ENCODE peak calls at places on chromosomes 13 and 19, in five cellular contexts. M, L, W, U and E are unnamed samples.

GRCh38 chr13:98438246-98439135 is 138.4 kb downstream of the STK24 start:
- DNase-seq in L (no peak), W (no peak), M (no peak), U (no peak), E (no peak)

GRCh38 chr19:12722566-12723382 is 958 bp downstream of the TNPO2 start:
- DNase-seq in M (peak), W (peak), L (peak), U (peak), E (peak)

GRCh38 chr13:24618219-24618955 is 61.8 kb upstream of the ATP12A start:
- DNase-seq in L (no peak), W (peak), M (no peak), U (no peak), E (no peak)

GRCh38 chr13:27712421-27712820 is 79.9 kb upstream of the GSX1 start:
- DNase-seq in U (peak), M (no peak), L (no peak), W (no peak), E (no peak)

GRCh38 chr13:80513196-80513595 is 172.3 kb upstream of the SPRY2 start:
- DNase-seq in L (no peak), M (no peak), W (no peak), U (no peak), E (no peak)

GRCh38 chr19:39708594-39708993 is 4.3 kb downstream of the LGALS14 start:
- DNase-seq in W (no peak), M (no peak), L (no peak), U (no peak), E (no peak)

GRCh38 chr13:90197722-90198121 is 1149.8 kb upstream of the MIR17HG start:
- DNase-seq in M (no peak), U (no peak), W (no peak), L (no peak), E (no peak)

GRCh38 chr19:17719730-17720486 is 628 bp downstream of the MAP1S start:
- DNase-seq in W (no peak), M (no peak), U (no peak), L (peak), E (peak)

GRCh38 chr19:18700501-18701249 is 17.2 kb downstream of the CRTC1 start:
- DNase-seq in M (peak), W (peak), U (no peak), L (peak), E (peak)

GRCh38 chr19:6803036-6803404 is 30.5 kb downstream of the VAV1 start:
- DNase-seq in W (no peak), U (no peak), M (no peak), L (no peak), E (peak)

GRCh38 chr19:14459703-14460102 is 15.5 kb downstream of the PTGER1 start:
- DNase-seq in L (no peak), W (no peak), U (no peak), M (no peak), E (no peak)

GRCh38 chr13:73693215-73693614 is 441.0 kb downstream of the KLF12 start:
- DNase-seq in W (no peak), U (no peak), L (no peak), M (no peak), E (no peak)

GRCh38 chr19:10538204-10538603 is 5.5 kb upstream of the ATG4D start:
- DNase-seq in L (no peak), U (no peak), M (no peak), W (no peak), E (no peak)

GRCh38 chr19:56355517-56355916 is 37.8 kb downstream of the ZNF582 start:
- DNase-seq in M (no peak), L (no peak), W (no peak), U (peak), E (no peak)

GRCh38 chr19:46009530-46010510 is 13.0 kb downstream of the PGLYRP1 start:
- DNase-seq in U (peak), M (peak), W (no peak), L (peak), E (peak)

GRCh38 chr19:46000497-46001246 is 5.4 kb downstream of the CCDC61 start:
- DNase-seq in M (peak), W (no peak), L (peak), U (no peak), E (peak)

GRCh38 chr19:46002678-46003275 is 7.5 kb downstream of the CCDC61 start:
- DNase-seq in L (no peak), U (no peak), W (no peak), M (no peak), E (no peak)

GRCh38 chr19:46006411-46006810 is 11.1 kb downstream of the CCDC61 start:
- DNase-seq in L (no peak), U (no peak), W (no peak), M (no peak), E (no peak)
- TF ChIP-seq CREB1 in L (no peak), U (no peak), W (no peak), M (no peak), E (no peak)

DNA sequence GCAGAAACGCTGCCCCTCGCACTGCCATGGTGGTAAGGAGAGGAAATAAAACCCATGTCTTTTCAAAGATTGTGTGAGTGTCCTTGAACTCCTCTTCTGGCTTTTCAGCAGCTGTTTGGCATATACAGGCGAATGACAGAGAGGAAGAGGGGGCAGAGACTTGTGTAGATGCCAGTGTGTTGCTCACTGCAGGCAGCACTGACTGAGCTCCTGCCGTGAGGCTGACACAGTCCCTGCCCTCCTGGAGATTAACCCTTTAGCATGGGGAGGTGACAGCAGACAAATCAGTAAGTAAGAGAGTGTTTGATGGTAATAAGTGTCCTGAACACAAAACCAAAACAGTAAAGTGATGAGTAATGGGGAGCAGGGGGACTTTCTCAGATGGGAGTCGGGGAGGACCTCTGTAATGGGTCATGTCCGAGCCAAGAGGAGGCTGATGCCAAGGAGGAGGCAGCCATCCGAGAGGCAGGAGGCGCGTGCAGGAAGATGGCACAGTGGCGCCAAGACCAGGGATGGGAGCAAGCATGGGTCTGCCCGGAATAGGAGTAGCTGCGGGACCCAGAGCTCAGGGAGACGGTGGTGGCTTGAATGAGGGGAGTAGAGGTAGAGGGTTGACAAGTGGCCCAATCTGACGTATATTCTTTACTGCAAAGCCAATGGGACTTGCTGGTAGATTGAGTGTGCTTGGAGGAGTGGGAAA is 182.2 kb downstream of the FOXO1 start:
- DNase-seq in M (no peak), L (no peak), U (no peak), W (no peak), E (no peak)
- H3K4me3 ChIP-seq in M (no peak), L (no peak), U (no peak), W (no peak), E (no peak)

GRCh38 chr13:51935326-51936171 is 73.8 kb downstream of the CCDC70 start:
- DNase-seq in W (no peak), L (peak), M (peak), U (no peak), E (peak)
- TF ChIP-seq CREB1 in W (no peak), L (no peak), M (no peak), U (no peak), E (no peak)

GRCh38 chr19:30449673-30450072 is 77.5 kb downstream of the ZNF536 start:
- DNase-seq in W (no peak), L (no peak), M (no peak), U (no peak), E (peak)

GRCh38 chr19:30449191-30449590 is 77.0 kb downstream of the ZNF536 start:
- DNase-seq in L (no peak), M (no peak), U (no peak), W (no peak), E (no peak)

GRCh38 chr19:30448386-30449130 is 76.4 kb downstream of the ZNF536 start:
- DNase-seq in L (no peak), M (no peak), U (no peak), W (no peak), E (no peak)

GRCh38 chr19:30450945-30451344 is 78.8 kb downstream of the ZNF536 start:
- DNase-seq in L (no peak), W (no peak), M (no peak), U (no peak), E (no peak)

GRCh38 chr19:30450101-30450500 is 77.9 kb downstream of the ZNF536 start:
- DNase-seq in U (no peak), L (no peak), W (no peak), M (no peak), E (peak)
- H3K4me3 ChIP-seq in U (no peak), L (no peak), W (no peak), M (peak), E (peak)

GRCh38 chr13:20197361-20197834 is 4.7 kb upstream of the GJB2 start:
- DNase-seq in L (peak), U (peak), M (no peak), W (no peak), E (peak)
- TF ChIP-seq CREB1 in L (no peak), U (no peak), M (no peak), W (no peak), E (no peak)

GRCh38 chr13:50078512-50079277 is 63.5 kb downstream of the KCNRG start:
- DNase-seq in M (no peak), L (no peak), U (no peak), W (no peak), E (no peak)
- H3K4me3 ChIP-seq in M (peak), L (peak), U (peak), W (peak), E (peak)

DNA sequence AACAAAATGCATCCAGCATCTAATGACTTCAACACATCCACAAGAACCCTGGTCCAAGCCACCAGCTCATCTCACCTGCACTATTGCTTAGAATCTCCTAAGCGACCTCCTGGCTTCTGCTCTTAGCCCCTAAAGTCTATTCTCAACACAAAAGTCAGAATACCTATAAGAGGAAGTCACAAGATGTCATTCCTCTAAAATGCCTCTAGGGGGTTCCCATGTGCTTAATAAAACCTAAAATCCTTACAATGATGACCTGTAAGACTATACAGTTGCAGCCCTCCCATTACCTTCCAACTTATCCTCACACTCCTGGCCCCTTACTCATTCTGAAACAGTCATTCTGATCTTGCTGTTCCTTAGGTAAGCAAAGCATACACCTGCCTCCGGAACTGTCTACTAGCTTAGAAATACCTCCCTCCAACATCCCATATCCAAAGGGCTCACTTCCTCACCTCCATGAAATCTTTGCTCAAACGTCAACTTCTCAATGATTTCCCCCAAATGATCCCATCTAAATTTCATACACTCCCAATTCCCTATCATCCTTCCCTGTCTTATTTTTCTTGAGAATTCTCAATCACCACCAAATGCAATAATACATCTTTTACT is 10.0 kb downstream of the ATP7B start:
- DNase-seq in M (no peak), U (peak), L (peak), W (no peak), E (peak)
- TF ChIP-seq CREB1 in M (no peak), U (no peak), L (no peak), W (no peak), E (no peak)

DNA sequence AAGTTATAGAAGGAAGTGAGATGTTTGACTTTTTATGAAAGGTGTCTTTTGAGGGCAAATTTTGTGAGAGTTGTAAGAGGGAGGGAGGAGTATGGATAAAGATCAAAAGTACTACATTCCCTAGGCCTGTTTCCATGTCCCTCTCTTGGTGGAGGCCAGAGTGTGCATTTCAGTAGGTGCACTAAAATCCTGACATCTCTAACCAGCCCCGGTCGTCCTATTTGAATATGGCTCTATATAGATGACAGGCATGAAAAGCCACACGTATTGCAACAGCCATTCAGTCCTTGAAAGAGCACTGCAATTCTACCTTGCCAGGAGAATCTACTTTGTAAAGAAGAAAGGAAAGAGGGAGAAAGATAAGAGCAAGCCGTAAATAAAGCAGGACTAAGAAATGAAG is 510.1 kb downstream of the IRS2 start:
- DNase-seq in W (no peak), L (no peak), U (no peak), M (no peak), E (no peak)
- H3K4me3 ChIP-seq in W (no peak), L (no peak), U (no peak), M (no peak), E (no peak)